ENCODE peak calls at places on chromosome 11, in eight cellular contexts. U is esophagus squamous epithelium, X is spleen, M is colonic mucosa, P is transverse colon, C is astrocyte, B is sigmoid colon, I is heart left ventricle. Q is an unnamed sample. For H3K4me1, the result is how much of the 10 kb centered on the place peaks cover.

GRCh38 chr11:133808393-133809140 is 36.7 kb downstream of the SPATA19 start:
- DNase-seq in X (no peak), P (no peak), U (no peak), B (no peak), I (no peak), C (no peak), M (no peak), Q (no peak)

GRCh38 chr11:111540114-111540920 is at the start of gene LAYN:
- DNase-seq in B (peak), P (peak), X (peak), C (no peak), I (peak), U (no peak), M (peak), Q (peak)

GRCh38 chr11:27720277-27720830 is 20.1 kb upstream of the BDNF start:
- DNase-seq in I (no peak), X (no peak), M (peak), P (peak), C (no peak), U (no peak), B (no peak), Q (no peak)

GRCh38 chr11:80637011-80637410 is 1196.2 kb upstream of the TENM4 start:
- DNase-seq in U (no peak), P (no peak), B (no peak), X (no peak), C (no peak), M (no peak), I (no peak), Q (no peak)

GRCh38 chr11:71235719-71236118 is 16.7 kb downstream of the SHANK2 start:
- DNase-seq in U (no peak), P (no peak), I (no peak), C (no peak), M (no peak), X (peak), B (peak), Q (no peak)

GRCh38 chr11:72528121-72528520 is 93.8 kb upstream of the CLPB start:
- DNase-seq in X (no peak), U (no peak), C (peak), B (no peak), P (no peak), M (no peak), I (no peak), Q (no peak)

GRCh38 chr11:762421-763072 is 14.7 kb downstream of the GATD1 start:
- DNase-seq in B (no peak), X (peak), M (peak), P (peak), U (no peak), I (no peak), C (peak), Q (no peak)

GRCh38 chr11:73412308-73412707 is 36.1 kb downstream of the RELT start:
- DNase-seq in M (no peak), I (no peak), P (no peak), U (no peak), X (no peak), B (no peak), C (peak), Q (no peak)

GRCh38 chr11:64250875-64251721 is at the start of gene PLCB3:
- DNase-seq in P (peak), X (peak), B (peak), I (no peak), U (no peak), M (no peak), C (no peak), Q (no peak)

GRCh38 chr11:127627629-127628462 is 627.3 kb upstream of the KIRREL3 start:
- DNase-seq in X (no peak), B (no peak), P (peak), I (no peak), U (no peak), M (peak), C (peak), Q (no peak)

GRCh38 chr11:27290261-27290660 is 72.8 kb downstream of the CCDC34 start:
- DNase-seq in B (no peak), I (no peak), X (no peak), U (no peak), P (no peak), M (no peak), C (no peak), Q (no peak)

GRCh38 chr11:109946322-109946846 is 146.8 kb upstream of the ZC3H12C start:
- DNase-seq in P (peak), I (peak), M (peak), B (peak), X (peak), U (peak), C (peak), Q (peak)

GRCh38 chr11:104366321-104366734 is 202.4 kb upstream of the PDGFD start:
- DNase-seq in C (no peak), M (no peak), B (no peak), X (peak), U (no peak), P (no peak), I (no peak), Q (no peak)

GRCh38 chr11:79363261-79363660 is 77.6 kb downstream of the TENM4 start:
- DNase-seq in X (no peak), B (no peak), C (peak), M (no peak), U (no peak), I (no peak), P (no peak), Q (no peak)

GRCh38 chr11:58898106-58898505 is 41.2 kb upstream of the GLYATL1 start:
- DNase-seq in B (no peak), U (no peak), C (no peak), I (no peak), P (no peak), M (no peak), X (no peak), Q (no peak)

GRCh38 chr11:66674964-66675602 is 2.6 kb downstream of the RBM4B start:
- DNase-seq in I (no peak), B (no peak), C (no peak), U (no peak), M (no peak), X (no peak), P (no peak), Q (no peak)

GRCh38 chr11:87463486-87464102 is 425.9 kb downstream of the TMEM135 start:
- DNase-seq in I (no peak), P (no peak), U (no peak), B (no peak), M (no peak), C (no peak), X (no peak), Q (no peak)

GRCh38 chr11:76736773-76737495 is 46.2 kb upstream of the TSKU start:
- DNase-seq in I (no peak), P (no peak), C (no peak), U (no peak), X (no peak), B (no peak), M (no peak), Q (no peak)

GRCh38 chr11:76734456-76735217 is 48.5 kb upstream of the TSKU start:
- DNase-seq in B (no peak), I (no peak), C (no peak), X (no peak), U (no peak), P (no peak), M (no peak), Q (no peak)

GRCh38 chr11:76735841-76736240 is 47.3 kb upstream of the TSKU start:
- DNase-seq in P (no peak), I (no peak), B (no peak), M (no peak), U (no peak), X (no peak), C (no peak), Q (no peak)

GRCh38 chr11:76736266-76736665 is 46.9 kb upstream of the TSKU start:
- DNase-seq in X (no peak), U (no peak), I (no peak), M (no peak), B (no peak), C (no peak), P (no peak), Q (no peak)

DNA sequence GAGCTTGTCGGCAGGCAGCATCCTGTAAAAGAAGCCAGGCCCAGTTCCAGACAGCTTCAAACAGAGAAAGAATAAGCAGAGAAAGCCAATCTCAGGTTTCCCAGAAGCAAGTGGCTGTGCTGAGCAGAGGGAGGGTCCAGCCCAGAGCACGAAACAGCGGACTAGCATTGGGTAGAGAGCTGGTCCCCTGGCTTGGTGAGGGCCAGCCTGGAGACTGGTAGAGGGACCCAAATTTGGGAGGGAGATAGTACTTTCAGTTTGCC is 48.0 kb upstream of the TSKU start:
- DNase-seq in X (no peak), C (no peak), U (no peak), P (no peak), M (no peak), B (no peak), I (no peak), Q (no peak)
- H3K4me1 ChIP-seq in X (under half), C (under half), U (under half), P (under half), M (under half), B (under half), I (under half), Q (under half)

DNA sequence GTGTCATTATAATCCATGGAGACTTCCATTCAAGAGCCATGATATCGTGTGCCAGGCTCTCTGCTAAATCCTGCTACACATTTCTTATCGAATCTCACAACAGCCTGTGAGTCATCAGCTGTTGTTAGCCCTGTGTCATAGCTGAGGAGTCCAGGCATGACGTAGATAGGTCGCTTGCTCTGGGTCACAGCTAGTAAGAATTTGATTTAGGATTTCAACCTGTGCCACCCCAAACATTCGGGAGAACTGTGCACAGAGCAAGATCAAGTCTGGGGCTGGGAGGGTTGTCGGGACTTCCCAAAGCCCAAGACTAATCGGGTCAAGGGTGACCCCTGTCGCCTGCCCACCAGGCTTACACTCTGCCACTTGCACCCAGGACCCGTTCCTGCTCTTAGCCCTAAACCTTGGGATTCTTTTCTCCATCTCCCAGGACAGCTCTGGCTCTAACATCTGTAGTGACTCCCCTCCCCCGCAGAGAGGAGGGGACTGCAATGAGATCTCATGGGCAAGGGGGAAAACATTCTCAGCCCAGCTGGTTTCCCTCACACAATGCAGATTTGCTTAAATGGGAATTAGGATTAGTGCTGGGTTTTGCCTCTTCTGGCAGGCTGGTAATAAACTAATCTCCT is 34.3 kb downstream of the TSPAN18 start:
- DNase-seq in M (no peak), B (peak), P (no peak), C (peak), U (no peak), I (peak), X (no peak), Q (peak)
- TF ChIP-seq CTCF in M (no peak), B (no peak), P (no peak), C (no peak), U (no peak), I (peak), X (no peak), Q (no peak)

GRCh38 chr11:119028346-119029068 is 2.2 kb downstream of the SLC37A4 start:
- DNase-seq in B (no peak), C (no peak), X (peak), M (no peak), U (no peak), P (no peak), I (no peak), Q (no peak)

GRCh38 chr11:119029069-119029339 is 1.7 kb downstream of the SLC37A4 start:
- DNase-seq in X (peak), M (no peak), P (no peak), I (no peak), U (no peak), C (no peak), B (no peak), Q (no peak)

GRCh38 chr11:119030329-119031047 is at the start of gene SLC37A4:
- DNase-seq in M (peak), P (peak), X (peak), I (peak), U (peak), B (peak), C (peak), Q (peak)

GRCh38 chr11:119030029-119030328 is 698 bp downstream of the SLC37A4 start:
- DNase-seq in X (no peak), B (peak), C (no peak), P (no peak), M (no peak), I (no peak), U (no peak), Q (no peak)

DNA sequence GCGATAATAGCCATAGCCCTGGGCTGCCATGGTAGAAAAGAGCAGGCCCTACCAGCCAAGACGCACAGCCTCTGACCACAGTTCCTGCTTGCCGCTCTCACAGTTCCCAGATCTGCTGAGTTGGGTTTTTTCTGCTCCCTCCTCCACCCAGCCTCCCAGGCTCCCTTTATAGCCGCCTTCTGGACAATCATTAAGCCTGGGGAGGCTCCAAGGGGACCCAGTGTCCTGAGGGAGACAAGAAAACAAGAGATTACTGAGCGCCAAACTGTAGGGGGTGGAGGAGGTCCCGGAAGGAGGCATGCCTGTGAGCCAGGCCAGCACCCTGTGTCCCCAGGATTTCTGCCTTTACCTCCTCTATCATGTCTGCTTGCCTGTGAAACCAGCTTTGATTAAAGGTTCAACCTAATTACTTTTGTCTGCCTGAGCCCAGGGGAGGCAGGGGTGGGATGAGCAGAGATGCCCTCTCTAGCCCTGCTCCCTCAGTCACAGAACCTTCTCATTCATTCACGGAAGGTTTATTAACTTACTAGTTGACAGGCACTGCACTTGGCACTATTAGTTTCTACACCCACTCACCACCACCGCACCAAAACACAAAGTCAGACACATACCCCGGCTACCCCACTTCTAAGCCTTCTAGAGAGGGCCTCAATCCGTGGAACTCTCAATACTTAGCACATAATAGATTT is 1.2 kb downstream of the SLC37A4 start:
- DNase-seq in B (peak), P (peak), C (no peak), M (peak), U (no peak), I (no peak), X (peak), Q (peak)
- H3K4me1 ChIP-seq in B (under half), P (under half), C (under half), M (under half), U (under half), I (under half), X (under half), Q (under half)

GRCh38 chr11:88489030-88489429 is 151.5 kb upstream of the CTSC start:
- DNase-seq in P (no peak), I (no peak), X (no peak), C (peak), B (no peak), U (no peak), M (no peak), Q (no peak)

GRCh38 chr11:88491674-88492073 is 154.1 kb upstream of the CTSC start:
- DNase-seq in B (no peak), M (no peak), U (no peak), I (no peak), X (no peak), C (no peak), P (no peak), Q (no peak)

DNA sequence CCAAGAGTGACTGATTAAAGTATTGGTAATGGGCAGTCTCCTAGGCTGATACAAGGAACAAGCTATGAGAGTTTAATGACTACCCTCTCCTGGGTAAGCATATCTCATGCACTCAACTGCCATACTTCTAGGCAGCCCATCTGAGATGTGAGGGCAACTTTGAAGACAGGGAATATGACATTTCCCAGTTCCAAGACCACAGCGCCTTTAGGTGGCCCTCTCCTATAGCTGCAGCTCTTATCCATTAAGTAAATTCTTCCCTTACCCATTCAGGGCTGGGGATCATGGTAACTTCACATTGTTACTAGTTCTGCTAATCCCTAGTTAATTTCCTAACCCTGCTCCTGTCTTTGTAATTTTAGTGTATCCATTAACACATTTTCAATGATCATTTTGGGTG is 157.3 kb upstream of the CTSC start:
- DNase-seq in C (no peak), X (no peak), P (no peak), B (no peak), U (no peak), I (no peak), M (no peak), Q (no peak)
- TF ChIP-seq CTCF in C (no peak), X (no peak), P (no peak), B (no peak), U (no peak), I (no peak), M (no peak), Q (no peak)

GRCh38 chr11:44765026-44765595 is 38.3 kb downstream of the TSPAN18 start:
- DNase-seq in P (no peak), B (peak), I (no peak), X (no peak), U (no peak), C (no peak), M (no peak), Q (no peak)

GRCh38 chr11:44765676-44766075 is 38.9 kb downstream of the TSPAN18 start:
- DNase-seq in B (no peak), U (no peak), X (no peak), M (no peak), P (no peak), C (no peak), I (no peak), Q (no peak)

GRCh38 chr11:44766112-44766971 is 39.6 kb downstream of the TSPAN18 start:
- DNase-seq in P (no peak), I (peak), C (peak), B (no peak), M (no peak), X (no peak), U (no peak), Q (peak)

GRCh38 chr11:44767421-44767820 is 40.7 kb downstream of the TSPAN18 start:
- DNase-seq in P (no peak), I (no peak), M (no peak), C (peak), U (no peak), X (no peak), B (no peak), Q (no peak)

GRCh38 chr11:44766972-44767278 is 40.2 kb downstream of the TSPAN18 start:
- DNase-seq in I (peak), C (peak), M (no peak), X (no peak), P (no peak), B (no peak), U (no peak), Q (no peak)
- H3K4me1 ChIP-seq in I (under half), C (under half), M (under half), X (under half), P (under half), B (under half), U (under half), Q (under half)

GRCh38 chr11:11148104-11148509 is 204.9 kb downstream of the CSNK2A3 start:
- DNase-seq in B (peak), I (peak), U (no peak), P (peak), M (no peak), X (no peak), C (peak), Q (peak)
- TF ChIP-seq CTCF in B (no peak), I (peak), U (peak), P (peak), M (no peak), X (peak), C (peak), Q (peak)

GRCh38 chr11:96054870-96055705 is 131.2 kb upstream of the MTMR2 start:
- DNase-seq in B (no peak), I (no peak), C (peak), P (no peak), X (no peak), M (no peak), U (no peak), Q (no peak)
- H3K4me1 ChIP-seq in B (under half), I (under half), C (under half), P (under half), X (under half), M (under half), U (under half), Q (half or more)

GRCh38 chr11:55503449-55503848 is 50.8 kb upstream of the OR4C15 start:
- DNase-seq in B (no peak), U (no peak), X (no peak), P (no peak), C (no peak), I (no peak), M (no peak), Q (no peak)
- TF ChIP-seq CTCF in B (no peak), U (no peak), X (no peak), P (no peak), C (no peak), I (no peak), M (no peak), Q (no peak)

DNA sequence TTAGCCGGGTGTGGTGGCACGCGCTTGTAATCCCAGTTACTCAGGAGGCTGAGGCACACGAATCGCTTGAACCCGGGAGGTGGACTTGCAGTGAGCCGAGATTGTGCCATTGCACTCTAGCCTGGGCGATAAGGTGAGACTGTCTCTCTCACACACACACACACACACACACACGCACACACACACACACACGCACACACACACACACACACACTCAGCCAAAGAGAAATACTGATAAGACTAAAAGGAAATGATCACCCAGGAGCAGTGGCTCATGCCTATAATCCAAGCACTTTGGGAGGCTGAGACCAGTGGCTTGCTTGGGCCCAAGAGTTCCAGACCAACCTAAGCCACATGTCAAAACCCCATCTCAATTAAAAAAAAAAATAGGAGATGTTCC is 20.8 kb downstream of the HSPA8 start:
- DNase-seq in I (no peak), B (no peak), U (no peak), P (no peak), C (no peak), X (no peak), M (no peak), Q (no peak)
- H3K4me1 ChIP-seq in I (under half), B (under half), U (under half), P (under half), C (under half), X (under half), M (under half), Q (under half)

Q was measured in tibial artery.